ENCODE peak calls at places on chromosome 1, in five cellular contexts. One of them, this sample, is unnamed.

GRCh38 chr1:59595774-59596173 is 219.0 kb upstream of the HOOK1 start:
- DNase-seq in fibroblast of the conjunctiva: peak; percentile 72
- DNase-seq in ACHN: no peak
- DNase-seq in activated T-cell treated with anti-CD3 and anti-CD28 coated beads, Interleukin-2, amount 50 U/mL, for 1 hour: no peak
- DNase-seq in glomerular endothelial cell: no peak
- DNase-seq in this sample: no peak

GRCh38 chr1:951364-951763 is 7.7 kb downstream of the NOC2L start:
- DNase-seq in fibroblast of the conjunctiva: no peak
- DNase-seq in ACHN: no peak
- DNase-seq in activated T-cell treated with anti-CD3 and anti-CD28 coated beads, Interleukin-2, amount 50 U/mL, for 1 hour: no peak
- DNase-seq in glomerular endothelial cell: no peak
- DNase-seq in this sample: peak; percentile 49

GRCh38 chr1:178397678-178398077 is 99.1 kb downstream of the CLEC20A start:
- DNase-seq in fibroblast of the conjunctiva: no peak
- DNase-seq in ACHN: no peak
- DNase-seq in activated T-cell treated with anti-CD3 and anti-CD28 coated beads, Interleukin-2, amount 50 U/mL, for 1 hour: no peak
- DNase-seq in glomerular endothelial cell: no peak
- DNase-seq in this sample: no peak

GRCh38 chr1:191690931-191691330 is 467.3 kb upstream of the RGS18 start:
- DNase-seq in fibroblast of the conjunctiva: no peak
- DNase-seq in ACHN: no peak
- DNase-seq in activated T-cell treated with anti-CD3 and anti-CD28 coated beads, Interleukin-2, amount 50 U/mL, for 1 hour: no peak
- DNase-seq in glomerular endothelial cell: no peak
- DNase-seq in this sample: no peak

GRCh38 chr1:93033785-93034184 is 45.3 kb upstream of the MTF2 start:
- DNase-seq in fibroblast of the conjunctiva: no peak
- DNase-seq in ACHN: no peak
- DNase-seq in activated T-cell treated with anti-CD3 and anti-CD28 coated beads, Interleukin-2, amount 50 U/mL, for 1 hour: no peak
- DNase-seq in glomerular endothelial cell: no peak
- DNase-seq in this sample: no peak

GRCh38 chr1:171742577-171742922 is 685 bp upstream of the VAMP4 start:
- DNase-seq in fibroblast of the conjunctiva: no peak
- DNase-seq in ACHN: peak; percentile 67
- DNase-seq in activated T-cell treated with anti-CD3 and anti-CD28 coated beads, Interleukin-2, amount 50 U/mL, for 1 hour: no peak
- DNase-seq in glomerular endothelial cell: no peak
- DNase-seq in this sample: peak; percentile 33

GRCh38 chr1:229318056-229318455 is 24.8 kb downstream of the CCSAP start:
- DNase-seq in fibroblast of the conjunctiva: no peak
- DNase-seq in ACHN: no peak
- DNase-seq in activated T-cell treated with anti-CD3 and anti-CD28 coated beads, Interleukin-2, amount 50 U/mL, for 1 hour: no peak
- DNase-seq in glomerular endothelial cell: no peak
- DNase-seq in this sample: no peak

GRCh38 chr1:200912737-200913407 is 18.2 kb downstream of the INAVA start:
- DNase-seq in fibroblast of the conjunctiva: no peak
- DNase-seq in ACHN: no peak
- DNase-seq in activated T-cell treated with anti-CD3 and anti-CD28 coated beads, Interleukin-2, amount 50 U/mL, for 1 hour: no peak
- DNase-seq in glomerular endothelial cell: no peak
- DNase-seq in this sample: no peak

GRCh38 chr1:207910678-207911354 is at the start of gene CD34:
- DNase-seq in fibroblast of the conjunctiva: no peak
- DNase-seq in ACHN: no peak
- DNase-seq in activated T-cell treated with anti-CD3 and anti-CD28 coated beads, Interleukin-2, amount 50 U/mL, for 1 hour: no peak
- DNase-seq in glomerular endothelial cell: no peak
- DNase-seq in this sample: no peak